ENCODE peak calls at places on chromosomes 1 and 21, in eight cellular contexts. One of them, this sample, is unnamed.

GRCh38 chr1:45983964-45984363 is 148.5 kb downstream of the PIK3R3 start:
- DNase-seq in lower lobe of right lung: no peak
- DNase-seq in pancreas: no peak
- DNase-seq in dorsolateral prefrontal cortex: no peak
- DNase-seq in sigmoid colon: no peak
- DNase-seq in GM23338: no peak
- DNase-seq in left ventricle myocardium inferior: no peak
- DNase-seq in AG04450: no peak
- DNase-seq in this sample: no peak

GRCh38 chr1:8814870-8815269 is 2.6 kb downstream of the RERE start:
- DNase-seq in lower lobe of right lung: no peak
- DNase-seq in pancreas: no peak
- DNase-seq in dorsolateral prefrontal cortex: no peak
- DNase-seq in sigmoid colon: no peak
- DNase-seq in GM23338: peak; percentile 80
- DNase-seq in left ventricle myocardium inferior: no peak
- DNase-seq in AG04450: no peak
- DNase-seq in this sample: no peak

GRCh38 chr21:46616656-46617055 is 11.8 kb upstream of the S100B start:
- DNase-seq in lower lobe of right lung: no peak
- DNase-seq in pancreas: no peak
- DNase-seq in dorsolateral prefrontal cortex: no peak
- DNase-seq in sigmoid colon: no peak
- DNase-seq in GM23338: no peak
- DNase-seq in left ventricle myocardium inferior: no peak
- DNase-seq in AG04450: no peak
- DNase-seq in this sample: no peak

GRCh38 chr1:147171399-147172167 is 687 bp downstream of the PRKAB2 start:
- DNase-seq in lower lobe of right lung: no peak
- DNase-seq in pancreas: no peak
- DNase-seq in dorsolateral prefrontal cortex: no peak
- DNase-seq in sigmoid colon: no peak
- DNase-seq in GM23338: peak; percentile 24
- DNase-seq in left ventricle myocardium inferior: no peak
- DNase-seq in AG04450: no peak
- DNase-seq in this sample: no peak

GRCh38 chr1:171191992-171192391 is 6.9 kb downstream of the FMO2 start:
- DNase-seq in lower lobe of right lung: no peak
- DNase-seq in pancreas: no peak
- DNase-seq in dorsolateral prefrontal cortex: no peak
- DNase-seq in sigmoid colon: no peak
- DNase-seq in GM23338: no peak
- DNase-seq in left ventricle myocardium inferior: no peak
- DNase-seq in AG04450: no peak
- DNase-seq in this sample: no peak

GRCh38 chr1:196309386-196309785 is 298.9 kb downstream of the KCNT2 start:
- DNase-seq in lower lobe of right lung: no peak
- DNase-seq in pancreas: no peak
- DNase-seq in dorsolateral prefrontal cortex: no peak
- DNase-seq in sigmoid colon: no peak
- DNase-seq in GM23338: peak; percentile 19
- DNase-seq in left ventricle myocardium inferior: no peak
- DNase-seq in AG04450: peak; percentile 7
- DNase-seq in this sample: no peak

GRCh38 chr21:35102488-35103407 is 53.6 kb upstream of the RUNX1 start:
- DNase-seq in lower lobe of right lung: peak; percentile 61
- DNase-seq in pancreas: no peak
- DNase-seq in dorsolateral prefrontal cortex: no peak
- DNase-seq in sigmoid colon: peak; percentile 78
- DNase-seq in GM23338: no peak
- DNase-seq in left ventricle myocardium inferior: peak; percentile 26
- DNase-seq in AG04450: no peak
- DNase-seq in this sample: peak; percentile 79

GRCh38 chr1:165914136-165914798 is 86.9 kb downstream of the UCK2 start:
- DNase-seq in lower lobe of right lung: no peak
- DNase-seq in pancreas: no peak
- DNase-seq in dorsolateral prefrontal cortex: no peak
- DNase-seq in sigmoid colon: peak; percentile 69
- DNase-seq in GM23338: peak; percentile 81
- DNase-seq in left ventricle myocardium inferior: no peak
- DNase-seq in AG04450: peak; percentile 67
- DNase-seq in this sample: no peak

GRCh38 chr1:27527223-27527856 is 37.4 kb upstream of the WASF2 start:
- DNase-seq in lower lobe of right lung: peak; percentile 66
- DNase-seq in pancreas: peak; percentile 79
- DNase-seq in dorsolateral prefrontal cortex: no peak
- DNase-seq in sigmoid colon: peak; percentile 93
- DNase-seq in GM23338: peak; percentile 91
- DNase-seq in left ventricle myocardium inferior: peak; percentile 70
- DNase-seq in AG04450: peak; percentile 68
- DNase-seq in this sample: no peak

GRCh38 chr1:109149874-109150601 is 36.1 kb downstream of the ELAPOR1 start:
- DNase-seq in lower lobe of right lung: no peak
- DNase-seq in pancreas: no peak
- DNase-seq in dorsolateral prefrontal cortex: no peak
- DNase-seq in sigmoid colon: no peak
- DNase-seq in GM23338: no peak
- DNase-seq in left ventricle myocardium inferior: no peak
- DNase-seq in AG04450: no peak
- DNase-seq in this sample: no peak

GRCh38 chr21:31888936-31889371 is 16.1 kb downstream of the HUNK start:
- DNase-seq in lower lobe of right lung: no peak
- DNase-seq in pancreas: no peak
- DNase-seq in dorsolateral prefrontal cortex: no peak
- DNase-seq in sigmoid colon: no peak
- DNase-seq in GM23338: peak; percentile 88
- DNase-seq in left ventricle myocardium inferior: no peak
- DNase-seq in AG04450: no peak
- DNase-seq in this sample: no peak

GRCh38 chr1:47436979-47437517 is 796 bp upstream of the FOXD2 start:
- DNase-seq in lower lobe of right lung: no peak
- DNase-seq in pancreas: no peak
- DNase-seq in dorsolateral prefrontal cortex: no peak
- DNase-seq in sigmoid colon: no peak
- DNase-seq in GM23338: peak; percentile 37
- DNase-seq in left ventricle myocardium inferior: no peak
- DNase-seq in AG04450: no peak
- DNase-seq in this sample: no peak
- H3K27me3 ChIP-seq in lower lobe of right lung: peaks cover 68% of the 10 kb centered on the region
- H3K27me3 ChIP-seq in pancreas: peaks cover 6% of the 10 kb centered on the region
- H3K27me3 ChIP-seq in dorsolateral prefrontal cortex: peaks cover 100% of the 10 kb centered on the region
- H3K27me3 ChIP-seq in sigmoid colon: peaks cover 94% of the 10 kb centered on the region
- H3K27me3 ChIP-seq in GM23338: peaks cover 98% of the 10 kb centered on the region
- H3K27me3 ChIP-seq in left ventricle myocardium inferior: peaks cover 99% of the 10 kb centered on the region
- H3K27me3 ChIP-seq in AG04450: peaks cover 30% of the 10 kb centered on the region
- H3K27me3 ChIP-seq in this sample: peaks cover 53% of the 10 kb centered on the region

GRCh38 chr1:225748479-225748878 is 29.1 kb upstream of the SRP9 start:
- DNase-seq in lower lobe of right lung: no peak
- DNase-seq in pancreas: no peak
- DNase-seq in dorsolateral prefrontal cortex: no peak
- DNase-seq in sigmoid colon: no peak
- DNase-seq in GM23338: no peak
- DNase-seq in left ventricle myocardium inferior: no peak
- DNase-seq in AG04450: no peak
- DNase-seq in this sample: no peak

GRCh38 chr1:225746361-225747179 is 31.1 kb upstream of the SRP9 start:
- DNase-seq in lower lobe of right lung: peak; percentile 56
- DNase-seq in pancreas: peak; percentile 72
- DNase-seq in dorsolateral prefrontal cortex: peak; percentile 57
- DNase-seq in sigmoid colon: peak; percentile 85
- DNase-seq in GM23338: peak; percentile 83
- DNase-seq in left ventricle myocardium inferior: peak; percentile 69
- DNase-seq in AG04450: peak; percentile 74
- DNase-seq in this sample: peak; percentile 64

GRCh38 chr1:225745231-225745630 is 32.4 kb upstream of the SRP9 start:
- DNase-seq in lower lobe of right lung: no peak
- DNase-seq in pancreas: no peak
- DNase-seq in dorsolateral prefrontal cortex: no peak
- DNase-seq in sigmoid colon: peak; percentile 79
- DNase-seq in GM23338: no peak
- DNase-seq in left ventricle myocardium inferior: no peak
- DNase-seq in AG04450: no peak
- DNase-seq in this sample: no peak

GRCh38 chr1:225747566-225747965 is 30.1 kb upstream of the SRP9 start:
- DNase-seq in lower lobe of right lung: no peak
- DNase-seq in pancreas: no peak
- DNase-seq in dorsolateral prefrontal cortex: no peak
- DNase-seq in sigmoid colon: no peak
- DNase-seq in GM23338: no peak
- DNase-seq in left ventricle myocardium inferior: no peak
- DNase-seq in AG04450: no peak
- DNase-seq in this sample: no peak

GRCh38 chr1:225744745-225745144 is 32.9 kb upstream of the SRP9 start:
- DNase-seq in lower lobe of right lung: no peak
- DNase-seq in pancreas: no peak
- DNase-seq in dorsolateral prefrontal cortex: no peak
- DNase-seq in sigmoid colon: no peak
- DNase-seq in GM23338: no peak
- DNase-seq in left ventricle myocardium inferior: no peak
- DNase-seq in AG04450: no peak
- DNase-seq in this sample: no peak
- H3K27me3 ChIP-seq in lower lobe of right lung: no peaks in the 10 kb centered on the region
- H3K27me3 ChIP-seq in pancreas: no peaks in the 10 kb centered on the region
- H3K27me3 ChIP-seq in dorsolateral prefrontal cortex: no peaks in the 10 kb centered on the region
- H3K27me3 ChIP-seq in sigmoid colon: no peaks in the 10 kb centered on the region
- H3K27me3 ChIP-seq in GM23338: peaks cover 1% of the 10 kb centered on the region
- H3K27me3 ChIP-seq in left ventricle myocardium inferior: no peaks in the 10 kb centered on the region
- H3K27me3 ChIP-seq in AG04450: no peaks in the 10 kb centered on the region
- H3K27me3 ChIP-seq in this sample: no peaks in the 10 kb centered on the region

GRCh38 chr1:204896023-204896422 is 25.4 kb downstream of the NFASC start:
- DNase-seq in lower lobe of right lung: no peak
- DNase-seq in pancreas: no peak
- DNase-seq in dorsolateral prefrontal cortex: no peak
- DNase-seq in sigmoid colon: no peak
- DNase-seq in GM23338: no peak
- DNase-seq in left ventricle myocardium inferior: no peak
- DNase-seq in AG04450: no peak
- DNase-seq in this sample: no peak
- H3K27me3 ChIP-seq in lower lobe of right lung: peaks cover 12% of the 10 kb centered on the region
- H3K27me3 ChIP-seq in pancreas: no peaks in the 10 kb centered on the region
- H3K27me3 ChIP-seq in dorsolateral prefrontal cortex: no peaks in the 10 kb centered on the region
- H3K27me3 ChIP-seq in sigmoid colon: no peaks in the 10 kb centered on the region
- H3K27me3 ChIP-seq in GM23338: no peaks in the 10 kb centered on the region
- H3K27me3 ChIP-seq in left ventricle myocardium inferior: peaks cover 98% of the 10 kb centered on the region
- H3K27me3 ChIP-seq in AG04450: peaks cover 13% of the 10 kb centered on the region
- H3K27me3 ChIP-seq in this sample: no peaks in the 10 kb centered on the region

GRCh38 chr1:30132602-30133271 is 590.6 kb downstream of the MATN1 start:
- DNase-seq in lower lobe of right lung: no peak
- DNase-seq in pancreas: no peak
- DNase-seq in dorsolateral prefrontal cortex: no peak
- DNase-seq in sigmoid colon: no peak
- DNase-seq in GM23338: no peak
- DNase-seq in left ventricle myocardium inferior: no peak
- DNase-seq in AG04450: no peak
- DNase-seq in this sample: no peak
- H3K27me3 ChIP-seq in lower lobe of right lung: peaks cover 7% of the 10 kb centered on the region
- H3K27me3 ChIP-seq in pancreas: no peaks in the 10 kb centered on the region
- H3K27me3 ChIP-seq in dorsolateral prefrontal cortex: peaks cover 3% of the 10 kb centered on the region
- H3K27me3 ChIP-seq in sigmoid colon: no peaks in the 10 kb centered on the region
- H3K27me3 ChIP-seq in GM23338: no peaks in the 10 kb centered on the region
- H3K27me3 ChIP-seq in left ventricle myocardium inferior: peaks cover 72% of the 10 kb centered on the region
- H3K27me3 ChIP-seq in AG04450: peaks cover 5% of the 10 kb centered on the region
- H3K27me3 ChIP-seq in this sample: no peaks in the 10 kb centered on the region

DNA sequence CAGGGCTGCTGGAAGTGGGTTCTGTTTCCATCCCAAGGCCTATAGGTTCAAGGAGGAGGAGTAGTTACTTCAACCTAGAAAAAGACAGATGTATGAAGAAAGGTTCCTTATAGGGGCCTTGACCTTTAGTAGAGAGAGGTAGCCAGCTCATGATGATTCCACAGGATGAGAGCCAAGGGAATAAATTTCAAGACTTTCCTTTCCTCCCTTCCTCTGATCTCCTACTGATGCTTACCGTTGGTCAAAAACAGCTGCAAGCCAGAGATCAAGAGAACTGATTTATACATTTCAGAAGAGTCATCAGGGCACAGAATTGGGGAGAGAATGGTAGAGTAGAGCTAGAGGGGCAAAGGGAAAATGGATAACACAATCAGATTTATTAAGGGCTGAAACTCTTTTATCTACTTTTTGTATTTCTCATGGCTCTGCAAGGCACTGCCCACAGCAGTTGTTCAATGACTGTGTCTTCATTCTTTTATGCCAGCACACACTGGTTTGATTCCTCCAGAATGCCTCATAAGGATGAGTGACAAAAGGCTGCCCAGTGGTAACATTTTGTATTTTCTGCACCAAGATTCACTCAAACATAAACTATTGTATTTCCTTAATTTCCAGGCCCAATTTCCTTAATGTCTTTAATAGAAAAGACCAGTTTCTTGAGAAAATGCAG is 37.4 kb downstream of the AK5 start:
- DNase-seq in lower lobe of right lung: no peak
- DNase-seq in pancreas: no peak
- DNase-seq in dorsolateral prefrontal cortex: no peak
- DNase-seq in sigmoid colon: no peak
- DNase-seq in GM23338: no peak
- DNase-seq in left ventricle myocardium inferior: no peak
- DNase-seq in AG04450: no peak
- DNase-seq in this sample: no peak
- H3K27me3 ChIP-seq in lower lobe of right lung: no peaks in the 10 kb centered on the region
- H3K27me3 ChIP-seq in pancreas: no peaks in the 10 kb centered on the region
- H3K27me3 ChIP-seq in dorsolateral prefrontal cortex: no peaks in the 10 kb centered on the region
- H3K27me3 ChIP-seq in sigmoid colon: no peaks in the 10 kb centered on the region
- H3K27me3 ChIP-seq in GM23338: no peaks in the 10 kb centered on the region
- H3K27me3 ChIP-seq in left ventricle myocardium inferior: peaks cover 5% of the 10 kb centered on the region
- H3K27me3 ChIP-seq in AG04450: no peaks in the 10 kb centered on the region
- H3K27me3 ChIP-seq in this sample: no peaks in the 10 kb centered on the region

DNA sequence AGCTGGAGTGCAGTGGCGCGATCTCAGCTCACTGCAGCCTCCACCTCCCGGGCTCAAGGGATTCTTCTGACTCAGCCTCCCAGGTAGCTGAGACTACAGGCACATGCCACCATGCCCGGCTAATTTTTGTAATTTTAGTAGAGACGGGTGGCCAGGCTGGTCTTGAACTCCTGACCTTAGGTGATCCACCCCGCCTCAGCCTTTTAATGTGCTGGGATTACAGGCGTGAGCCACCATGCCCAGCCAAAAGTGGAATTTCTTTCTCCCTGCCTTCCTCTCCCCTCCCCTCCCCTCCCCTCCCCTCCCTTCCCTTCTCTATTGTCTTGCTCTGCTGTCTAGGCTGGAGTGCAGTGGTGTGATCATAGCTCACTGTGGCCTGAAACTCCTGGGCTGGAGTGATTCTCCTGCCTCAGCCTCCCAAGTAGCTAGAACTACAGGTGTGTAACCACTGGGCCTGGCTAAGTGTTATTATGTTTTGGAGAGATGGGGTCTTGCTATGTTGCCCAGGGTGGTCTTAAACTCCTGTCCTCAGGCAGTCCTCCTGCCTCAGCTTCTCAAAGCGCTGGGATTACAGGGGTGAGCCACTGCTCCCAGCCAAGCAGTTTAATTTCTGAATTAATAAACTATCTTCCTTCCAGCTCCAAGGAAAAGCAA is 10.0 kb upstream of the MACF1 start:
- DNase-seq in lower lobe of right lung: no peak
- DNase-seq in pancreas: no peak
- DNase-seq in dorsolateral prefrontal cortex: no peak
- DNase-seq in sigmoid colon: no peak
- DNase-seq in GM23338: no peak
- DNase-seq in left ventricle myocardium inferior: no peak
- DNase-seq in AG04450: no peak
- DNase-seq in this sample: no peak
- H3K27me3 ChIP-seq in lower lobe of right lung: no peaks in the 10 kb centered on the region
- H3K27me3 ChIP-seq in pancreas: no peaks in the 10 kb centered on the region
- H3K27me3 ChIP-seq in dorsolateral prefrontal cortex: no peaks in the 10 kb centered on the region
- H3K27me3 ChIP-seq in sigmoid colon: no peaks in the 10 kb centered on the region
- H3K27me3 ChIP-seq in GM23338: no peaks in the 10 kb centered on the region
- H3K27me3 ChIP-seq in left ventricle myocardium inferior: no peaks in the 10 kb centered on the region
- H3K27me3 ChIP-seq in AG04450: no peaks in the 10 kb centered on the region
- H3K27me3 ChIP-seq in this sample: no peaks in the 10 kb centered on the region

GRCh38 chr1:37239225-37239740 is 205.0 kb upstream of the GRIK3 start:
- DNase-seq in lower lobe of right lung: no peak
- DNase-seq in pancreas: no peak
- DNase-seq in dorsolateral prefrontal cortex: no peak
- DNase-seq in sigmoid colon: no peak
- DNase-seq in GM23338: no peak
- DNase-seq in left ventricle myocardium inferior: no peak
- DNase-seq in AG04450: no peak
- DNase-seq in this sample: no peak
- H3K27me3 ChIP-seq in lower lobe of right lung: peaks cover 19% of the 10 kb centered on the region
- H3K27me3 ChIP-seq in pancreas: no peaks in the 10 kb centered on the region
- H3K27me3 ChIP-seq in dorsolateral prefrontal cortex: no peaks in the 10 kb centered on the region
- H3K27me3 ChIP-seq in sigmoid colon: peaks cover 14% of the 10 kb centered on the region
- H3K27me3 ChIP-seq in GM23338: no peaks in the 10 kb centered on the region
- H3K27me3 ChIP-seq in left ventricle myocardium inferior: peaks cover 87% of the 10 kb centered on the region
- H3K27me3 ChIP-seq in AG04450: no peaks in the 10 kb centered on the region
- H3K27me3 ChIP-seq in this sample: peaks cover 70% of the 10 kb centered on the region